ENCODE peak calls at places on chromosomes 16 and 17, in seven cellular contexts. Q, R, D, B, X, C and V are unnamed samples.

GRCh38 chr16:68040506-68041288 is 17.6 kb downstream of the DUS2 start:
- DNase-seq in Q (peak), R (peak), D (peak), B (peak), X (peak), C (peak), V (peak)

GRCh38 chr16:85553436-85554113 is 59.5 kb upstream of the GSE1 start:
- DNase-seq in Q (peak), R (no peak), D (peak), B (peak), X (peak), C (peak), V (peak)

GRCh38 chr17:28563475-28563874 is 7.8 kb downstream of the PIGS start:
- DNase-seq in Q (peak), R (no peak), D (no peak), B (no peak), X (peak), C (no peak), V (no peak)

GRCh38 chr16:85055503-85056210 is 28.1 kb downstream of the KIAA0513 start:
- DNase-seq in Q (peak), R (peak), D (peak), B (no peak), X (peak), C (peak), V (no peak)

GRCh38 chr17:62657664-62658063 is 30.2 kb downstream of the MRC2 start:
- DNase-seq in Q (no peak), R (no peak), D (no peak), B (no peak), X (no peak), C (no peak), V (no peak)

GRCh38 chr16:16162591-16162990 is 60.7 kb downstream of the ABCC6 start:
- DNase-seq in Q (no peak), R (no peak), D (no peak), B (no peak), X (no peak), C (no peak), V (no peak)

GRCh38 chr17:80023261-80024205 is 12.1 kb downstream of the TBC1D16 start:
- DNase-seq in Q (no peak), R (no peak), D (no peak), B (no peak), X (no peak), C (no peak), V (no peak)

GRCh38 chr16:86142801-86143236 is 243.9 kb downstream of the IRF8 start:
- DNase-seq in Q (peak), R (no peak), D (no peak), B (no peak), X (no peak), C (peak), V (no peak)

GRCh38 chr17:75638893-75639292 is 5.7 kb downstream of the SMIM5 start:
- DNase-seq in Q (no peak), R (no peak), D (peak), B (no peak), X (no peak), C (no peak), V (no peak)

GRCh38 chr17:43545383-43545632 is 832 bp downstream of the ETV4 start:
- DNase-seq in Q (no peak), R (no peak), D (no peak), B (no peak), X (no peak), C (no peak), V (no peak)

GRCh38 chr16:81604960-81605383 is 160.4 kb downstream of the CMIP start:
- DNase-seq in Q (peak), R (no peak), D (no peak), B (peak), X (peak), C (no peak), V (no peak)

GRCh38 chr17:38868095-38868967 is 1.5 kb upstream of the LASP1 start:
- DNase-seq in Q (peak), R (no peak), D (peak), B (no peak), X (peak), C (peak), V (no peak)

GRCh38 chr16:57316390-57317017 is 32.0 kb upstream of the PLLP start:
- DNase-seq in Q (peak), R (no peak), D (peak), B (peak), X (peak), C (no peak), V (peak)

GRCh38 chr16:57319646-57320045 is 35.2 kb upstream of the PLLP start:
- DNase-seq in Q (no peak), R (no peak), D (no peak), B (no peak), X (no peak), C (no peak), V (no peak)

GRCh38 chr16:57314161-57314785 is 29.8 kb upstream of the PLLP start:
- DNase-seq in Q (no peak), R (no peak), D (no peak), B (no peak), X (no peak), C (peak), V (no peak)

GRCh38 chr16:57315401-57315800 is 30.9 kb upstream of the PLLP start:
- DNase-seq in Q (no peak), R (no peak), D (no peak), B (no peak), X (no peak), C (no peak), V (peak)

DNA sequence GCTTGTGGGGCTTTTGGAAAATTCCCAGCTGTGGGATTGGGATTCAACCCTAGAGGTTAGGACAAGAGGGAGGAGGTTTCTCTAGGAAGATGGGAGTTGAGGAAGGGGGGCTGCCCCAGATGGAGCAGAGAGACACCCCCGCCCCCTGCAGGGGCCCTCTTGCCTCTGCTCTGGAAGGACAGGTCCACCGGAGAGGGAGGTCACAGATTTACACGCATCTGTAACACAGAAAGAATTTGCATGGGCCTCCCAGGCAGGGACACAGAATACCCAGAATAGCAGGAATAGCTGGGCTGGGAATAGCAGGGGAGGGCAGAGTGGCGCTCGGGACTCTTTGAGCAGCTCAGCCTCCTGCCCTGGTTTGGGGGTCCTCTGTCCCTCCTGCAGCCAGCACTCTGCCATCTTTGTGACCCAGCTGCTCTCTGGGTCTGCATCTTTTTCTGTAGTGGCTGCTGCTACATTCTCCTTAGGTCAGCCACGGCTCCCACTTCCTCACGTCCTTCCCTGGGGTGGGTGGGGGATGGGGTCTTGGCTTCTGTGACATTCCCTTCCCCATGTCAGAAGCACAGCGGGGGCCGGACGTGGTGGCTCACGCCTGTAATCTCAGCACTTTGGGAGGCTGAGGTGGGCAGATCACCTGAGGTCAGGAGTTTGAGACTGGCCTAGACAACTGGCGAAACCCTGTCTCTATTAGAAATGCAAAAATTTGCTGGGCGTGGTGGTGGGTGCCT is 33.9 kb upstream of the PLLP start:
- DNase-seq in Q (peak), R (no peak), D (no peak), B (peak), X (no peak), C (no peak), V (no peak)
- H3K4me3 ChIP-seq in Q (no peak), R (no peak), D (no peak), B (no peak), X (no peak), C (no peak), V (no peak)

GRCh38 chr16:4110680-4111079 is 5.6 kb downstream of the ADCY9 start:
- DNase-seq in Q (no peak), R (no peak), D (no peak), B (no peak), X (no peak), C (no peak), V (no peak)

GRCh38 chr16:4110065-4110464 is 6.2 kb downstream of the ADCY9 start:
- DNase-seq in Q (no peak), R (no peak), D (no peak), B (no peak), X (no peak), C (no peak), V (no peak)

GRCh38 chr16:4113358-4114256 is 2.6 kb downstream of the ADCY9 start:
- DNase-seq in Q (no peak), R (no peak), D (no peak), B (no peak), X (no peak), C (no peak), V (peak)

GRCh38 chr16:4114257-4115208 is 1.7 kb downstream of the ADCY9 start:
- DNase-seq in Q (no peak), R (no peak), D (no peak), B (no peak), X (no peak), C (no peak), V (no peak)

GRCh38 chr16:4111748-4112696 is 4.2 kb downstream of the ADCY9 start:
- DNase-seq in Q (peak), R (no peak), D (no peak), B (peak), X (peak), C (no peak), V (peak)
- H3K4me3 ChIP-seq in Q (peak), R (no peak), D (no peak), B (peak), X (peak), C (no peak), V (peak)

DNA sequence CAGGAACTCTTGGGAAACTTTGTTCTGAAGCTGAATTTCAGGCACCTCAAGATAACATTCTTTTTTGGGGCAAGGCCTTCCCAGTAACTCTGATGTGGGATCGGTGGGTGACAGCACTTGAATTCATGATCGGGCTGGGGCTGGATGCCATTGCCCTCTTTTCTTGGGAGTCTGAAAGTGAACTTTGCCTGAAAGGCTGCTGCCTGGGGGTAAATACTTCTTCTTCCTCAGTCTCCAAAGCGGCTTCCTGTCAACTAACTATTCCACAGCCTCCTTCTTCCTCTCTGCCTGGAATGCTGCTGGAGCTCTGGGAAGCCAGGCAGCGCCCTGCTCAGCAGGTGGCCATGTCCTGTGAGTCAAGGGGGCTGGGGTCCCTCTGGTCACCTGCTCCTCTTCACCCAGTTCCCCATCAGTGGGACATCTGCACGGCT is 79.5 kb downstream of the WIPI1 start:
- DNase-seq in Q (no peak), R (no peak), D (no peak), B (no peak), X (no peak), C (no peak), V (no peak)
- H3K4me3 ChIP-seq in Q (no peak), R (no peak), D (no peak), B (no peak), X (no peak), C (no peak), V (no peak)

GRCh38 chr17:82370471-82371332 is 863 bp upstream of the UTS2R start:
- DNase-seq in Q (no peak), R (no peak), D (no peak), B (no peak), X (no peak), C (peak), V (no peak)
- H3K4me3 ChIP-seq in Q (peak), R (no peak), D (no peak), B (no peak), X (peak), C (peak), V (peak)

GRCh38 chr17:57921342-57921741 is 33.9 kb downstream of the CUEDC1 start:
- DNase-seq in Q (peak), R (no peak), D (peak), B (no peak), X (peak), C (no peak), V (no peak)
- H3K4me3 ChIP-seq in Q (no peak), R (no peak), D (no peak), B (no peak), X (no peak), C (no peak), V (no peak)

GRCh38 chr16:12201863-12202262 is 225.3 kb downstream of the SNX29 start:
- DNase-seq in Q (no peak), R (no peak), D (no peak), B (no peak), X (no peak), C (no peak), V (no peak)
- H3K4me3 ChIP-seq in Q (no peak), R (no peak), D (no peak), B (no peak), X (no peak), C (no peak), V (no peak)

DNA sequence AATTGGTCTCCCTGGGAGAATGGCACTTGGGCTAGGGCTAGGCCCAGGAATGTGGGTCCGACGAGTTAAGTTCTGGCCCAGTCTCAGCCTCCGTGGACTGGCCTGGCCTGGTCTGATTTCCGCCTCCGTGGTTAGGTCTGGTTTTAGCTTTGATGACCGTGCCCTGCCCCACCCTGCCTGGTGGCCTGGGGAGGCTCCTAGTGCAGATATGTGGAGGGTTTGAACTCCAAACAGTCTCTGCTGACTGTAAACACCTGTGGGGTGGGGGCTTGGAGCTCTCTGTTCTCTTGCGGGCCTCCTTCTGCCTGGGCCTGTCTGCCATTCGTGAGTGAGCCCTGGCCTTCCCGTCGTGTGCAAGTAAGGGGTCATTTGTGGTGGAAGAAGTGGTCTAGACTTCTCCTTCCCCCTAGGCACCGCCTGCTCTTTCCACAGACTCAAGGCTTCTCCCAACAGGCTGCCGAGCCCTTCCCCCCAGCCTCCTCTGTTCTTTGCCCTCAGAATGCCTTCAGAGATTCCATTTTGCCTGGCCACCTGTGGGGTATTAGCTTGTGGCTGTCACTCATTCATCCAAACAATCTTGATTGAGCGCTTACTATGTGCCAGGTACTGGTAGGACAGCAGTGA is 1.5 kb downstream of the ATP6V0C start:
- DNase-seq in Q (no peak), R (no peak), D (peak), B (no peak), X (no peak), C (no peak), V (no peak)
- H3K4me3 ChIP-seq in Q (peak), R (peak), D (peak), B (peak), X (peak), C (peak), V (peak)

GRCh38 chr17:10815318-10815717 is 11.4 kb upstream of the TMEM238L start:
- DNase-seq in Q (no peak), R (no peak), D (no peak), B (no peak), X (no peak), C (no peak), V (no peak)

GRCh38 chr17:10807704-10808128 is 3.8 kb upstream of the TMEM238L start:
- DNase-seq in Q (no peak), R (no peak), D (no peak), B (no peak), X (no peak), C (no peak), V (no peak)

GRCh38 chr17:10814083-10814482 is 10.2 kb upstream of the TMEM238L start:
- DNase-seq in Q (no peak), R (no peak), D (no peak), B (no peak), X (no peak), C (no peak), V (no peak)

GRCh38 chr17:10809605-10810004 is 5.7 kb upstream of the TMEM238L start:
- DNase-seq in Q (no peak), R (no peak), D (no peak), B (no peak), X (no peak), C (no peak), V (no peak)

DNA sequence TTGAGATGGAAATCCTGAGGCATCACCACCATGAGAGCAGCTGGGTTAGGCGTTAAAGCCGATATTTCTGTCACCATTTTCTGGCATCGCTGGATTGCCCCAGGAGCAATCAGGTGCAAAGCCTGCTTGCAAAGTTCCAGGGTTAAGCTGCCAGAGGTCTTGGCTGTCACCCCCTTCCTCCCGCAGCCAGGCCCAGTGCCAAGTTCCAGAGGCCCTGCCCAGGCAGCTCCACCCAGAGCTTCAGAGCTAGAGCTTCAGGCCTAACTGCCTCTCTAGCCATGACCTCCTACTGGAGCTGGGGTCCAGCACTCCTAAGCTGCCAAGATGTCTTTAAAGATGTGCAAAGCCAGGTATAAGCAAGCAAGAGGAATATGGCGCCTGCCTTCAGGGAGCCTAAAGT is 8.8 kb upstream of the TMEM238L start:
- DNase-seq in Q (no peak), R (no peak), D (no peak), B (no peak), X (no peak), C (no peak), V (no peak)
- H3K4me3 ChIP-seq in Q (no peak), R (no peak), D (no peak), B (no peak), X (no peak), C (no peak), V (no peak)

GRCh38 chr17:59776577-59776976 is 69.1 kb downstream of the VMP1 start:
- DNase-seq in Q (no peak), R (no peak), D (no peak), B (no peak), X (no peak), C (no peak), V (no peak)

GRCh38 chr17:59778996-59779395 is 71.5 kb downstream of the VMP1 start:
- DNase-seq in Q (no peak), R (no peak), D (no peak), B (no peak), X (no peak), C (no peak), V (no peak)

GRCh38 chr17:59775786-59776350 is 68.4 kb downstream of the VMP1 start:
- DNase-seq in Q (no peak), R (no peak), D (no peak), B (no peak), X (no peak), C (no peak), V (no peak)

GRCh38 chr17:59779521-59779920 is 72.1 kb downstream of the VMP1 start:
- DNase-seq in Q (no peak), R (no peak), D (no peak), B (no peak), X (no peak), C (no peak), V (no peak)

GRCh38 chr17:59777033-59777432 is 69.6 kb downstream of the VMP1 start:
- DNase-seq in Q (no peak), R (no peak), D (no peak), B (no peak), X (no peak), C (no peak), V (no peak)
- H3K4me3 ChIP-seq in Q (no peak), R (no peak), D (no peak), B (no peak), X (no peak), C (no peak), V (no peak)